ENCODE peak calls at places on chromosomes 7 and 10, in ten cellular contexts. I, E, D, B, N, R, P, X, H and V are unnamed samples.

GRCh38 chr10:970311-971149 is 17.7 kb upstream of the GTPBP4 start:
- DNase-seq in I (no peak), E (peak), D (no peak), B (no peak), N (peak), R (no peak), P (peak), X (no peak), H (peak), V (no peak)

GRCh38 chr7:12715372-12716133 is 28.1 kb downstream of the ARL4A start:
- DNase-seq in I (no peak), E (peak), D (peak), B (no peak), N (no peak), R (peak), P (peak), X (no peak), H (peak), V (peak)

GRCh38 chr10:47402681-47403301 is 18.7 kb upstream of the ZNF488 start:
- DNase-seq in I (no peak), E (peak), D (peak), B (no peak), N (no peak), R (no peak), P (no peak), X (no peak), H (peak), V (peak)

GRCh38 chr10:27440478-27440877 is 63.6 kb upstream of the RAB18 start:
- DNase-seq in I (no peak), E (no peak), D (no peak), B (no peak), N (no peak), R (no peak), P (no peak), X (no peak), H (no peak), V (no peak)

GRCh38 chr10:57593983-57594573 is 673.6 kb downstream of the IPMK start:
- DNase-seq in I (no peak), E (no peak), D (no peak), B (no peak), N (no peak), R (no peak), P (no peak), X (no peak), H (no peak), V (no peak)

GRCh38 chr7:98210513-98211220 is 572 bp upstream of the BHLHA15 start:
- DNase-seq in I (no peak), E (peak), D (peak), B (no peak), N (peak), R (peak), P (peak), X (no peak), H (peak), V (no peak)

GRCh38 chr7:139231513-139232376 is 708 bp downstream of the UBN2 start:
- DNase-seq in I (no peak), E (peak), D (peak), B (no peak), N (peak), R (peak), P (peak), X (no peak), H (peak), V (no peak)

GRCh38 chr10:126049741-126050140 is 153.4 kb downstream of the FANK1 start:
- DNase-seq in I (no peak), E (peak), D (no peak), B (no peak), N (no peak), R (peak), P (no peak), X (no peak), H (peak), V (peak)